ENCODE peak calls at places on chromosomes 3 and 15, in seven cellular contexts. One of them, this sample, is unnamed.

GRCh38 chr15:61489571-61489970 is 260.5 kb upstream of the RORA start:
- DNase-seq in GM12878: no peak
- DNase-seq in SK-N-SH: no peak
- DNase-seq in HepG2: no peak
- DNase-seq in H1: no peak
- DNase-seq in HCT116: no peak
- DNase-seq in K562: no peak
- DNase-seq in this sample: no peak

GRCh38 chr3:160885791-160886286 is 129.8 kb downstream of the PPM1L start:
- DNase-seq in H1: no peak
- DNase-seq in HepG2: peak
- DNase-seq in HCT116: no peak
- DNase-seq in SK-N-SH: no peak
- DNase-seq in K562: peak
- DNase-seq in GM12878: peak
- DNase-seq in this sample: no peak

GRCh38 chr3:52495777-52496602 is 852 bp downstream of the STAB1 start:
- DNase-seq in GM12878: no peak
- DNase-seq in SK-N-SH: no peak
- DNase-seq in HepG2: peak
- DNase-seq in K562: no peak
- DNase-seq in HCT116: no peak
- DNase-seq in H1: no peak
- DNase-seq in this sample: no peak

GRCh38 chr3:197503652-197504051 is 52.1 kb downstream of the BDH1 start:
- DNase-seq in HepG2: no peak
- DNase-seq in GM12878: no peak
- DNase-seq in H1: no peak
- DNase-seq in HCT116: no peak
- DNase-seq in SK-N-SH: no peak
- DNase-seq in K562: no peak
- DNase-seq in this sample: no peak

GRCh38 chr3:39186692-39187151 is 5.7 kb downstream of the XIRP1 start:
- DNase-seq in GM12878: no peak
- DNase-seq in HepG2: no peak
- DNase-seq in HCT116: no peak
- DNase-seq in K562: no peak
- DNase-seq in H1: no peak
- DNase-seq in SK-N-SH: no peak
- DNase-seq in this sample: no peak

GRCh38 chr3:102180291-102180931 is 254.4 kb upstream of the ZPLD1 start:
- DNase-seq in HCT116: no peak
- DNase-seq in H1: no peak
- DNase-seq in HepG2: no peak
- DNase-seq in SK-N-SH: peak
- DNase-seq in GM12878: no peak
- DNase-seq in K562: no peak
- DNase-seq in this sample: no peak

GRCh38 chr15:48475600-48476395 is 144.6 kb downstream of the DUT start:
- DNase-seq in GM12878: no peak
- DNase-seq in HepG2: no peak
- DNase-seq in H1: no peak
- DNase-seq in HCT116: no peak
- DNase-seq in SK-N-SH: no peak
- DNase-seq in K562: no peak
- DNase-seq in this sample: no peak

GRCh38 chr15:66670698-66671580 is 31.1 kb upstream of the SMAD6 start:
- DNase-seq in GM12878: no peak
- DNase-seq in SK-N-SH: peak
- DNase-seq in HCT116: peak
- DNase-seq in H1: peak
- DNase-seq in HepG2: peak
- DNase-seq in K562: peak
- DNase-seq in this sample: no peak

GRCh38 chr15:89399390-89400120 is 64.9 kb upstream of the POLG start:
- DNase-seq in SK-N-SH: peak
- DNase-seq in H1: no peak
- DNase-seq in GM12878: no peak
- DNase-seq in HCT116: no peak
- DNase-seq in HepG2: no peak
- DNase-seq in K562: peak
- DNase-seq in this sample: no peak

GRCh38 chr15:58378241-58379085 is 53.3 kb upstream of the LIPC start:
- DNase-seq in H1: no peak
- DNase-seq in SK-N-SH: no peak
- DNase-seq in HCT116: no peak
- DNase-seq in GM12878: no peak
- DNase-seq in HepG2: no peak
- DNase-seq in K562: no peak
- DNase-seq in this sample: no peak

GRCh38 chr3:149314807-149315578 is 18.4 kb downstream of the TM4SF18 start:
- DNase-seq in H1: no peak
- DNase-seq in GM12878: no peak
- DNase-seq in SK-N-SH: no peak
- DNase-seq in K562: no peak
- DNase-seq in HepG2: peak
- DNase-seq in HCT116: no peak
- DNase-seq in this sample: no peak

GRCh38 chr3:17632401-17633100 is 109.9 kb downstream of the TBC1D5 start:
- DNase-seq in HepG2: no peak
- DNase-seq in HCT116: peak
- DNase-seq in H1: no peak
- DNase-seq in K562: peak
- DNase-seq in GM12878: no peak
- DNase-seq in SK-N-SH: no peak
- DNase-seq in this sample: no peak

GRCh38 chr3:21989643-21990042 is 238.6 kb upstream of the ZNF385D start:
- DNase-seq in H1: no peak
- DNase-seq in GM12878: no peak
- DNase-seq in K562: no peak
- DNase-seq in HCT116: no peak
- DNase-seq in SK-N-SH: peak
- DNase-seq in HepG2: no peak
- DNase-seq in this sample: no peak

GRCh38 chr3:27252646-27253045 is 116.5 kb downstream of the NEK10 start:
- DNase-seq in H1: no peak
- DNase-seq in HCT116: no peak
- DNase-seq in SK-N-SH: no peak
- DNase-seq in HepG2: no peak
- DNase-seq in K562: no peak
- DNase-seq in GM12878: no peak
- DNase-seq in this sample: no peak

GRCh38 chr3:18739098-18739431 is 313.9 kb upstream of the SATB1 start:
- DNase-seq in HCT116: no peak
- DNase-seq in SK-N-SH: no peak
- DNase-seq in GM12878: no peak
- DNase-seq in K562: no peak
- DNase-seq in HepG2: no peak
- DNase-seq in H1: no peak
- DNase-seq in this sample: no peak

GRCh38 chr15:90037961-90038633 is 37.0 kb downstream of the ZNF710 start:
- DNase-seq in SK-N-SH: no peak
- DNase-seq in HCT116: no peak
- DNase-seq in GM12878: peak
- DNase-seq in H1: no peak
- DNase-seq in K562: peak
- DNase-seq in HepG2: peak
- DNase-seq in this sample: no peak

GRCh38 chr3:39849992-39850706 is 40.7 kb downstream of the MYRIP start:
- DNase-seq in GM12878: no peak
- DNase-seq in H1: no peak
- DNase-seq in SK-N-SH: no peak
- DNase-seq in HepG2: no peak
- DNase-seq in K562: no peak
- DNase-seq in HCT116: no peak
- DNase-seq in this sample: no peak

GRCh38 chr3:5644773-5645172 is 457.3 kb downstream of the EDEM1 start:
- DNase-seq in H1: no peak
- DNase-seq in SK-N-SH: no peak
- DNase-seq in HCT116: no peak
- DNase-seq in GM12878: no peak
- DNase-seq in K562: no peak
- DNase-seq in HepG2: no peak
- DNase-seq in this sample: no peak

GRCh38 chr3:43729707-43730399 is 39.1 kb downstream of the ABHD5 start:
- DNase-seq in GM12878: no peak
- DNase-seq in HCT116: no peak
- DNase-seq in SK-N-SH: no peak
- DNase-seq in HepG2: no peak
- DNase-seq in K562: no peak
- DNase-seq in H1: no peak
- DNase-seq in this sample: no peak

GRCh38 chr15:96365781-96366525 is 35.5 kb downstream of the NR2F2 start:
- DNase-seq in GM12878: no peak
- DNase-seq in H1: peak
- DNase-seq in HCT116: no peak
- DNase-seq in HepG2: no peak
- DNase-seq in K562: no peak
- DNase-seq in SK-N-SH: peak
- DNase-seq in this sample: no peak

GRCh38 chr15:92880796-92881569 is 19.1 kb upstream of the CHD2 start:
- DNase-seq in HCT116: no peak
- DNase-seq in K562: no peak
- DNase-seq in SK-N-SH: no peak
- DNase-seq in GM12878: no peak
- DNase-seq in HepG2: no peak
- DNase-seq in H1: no peak
- DNase-seq in this sample: no peak

GRCh38 chr3:164230385-164231094 is 847.8 kb downstream of the SI start:
- DNase-seq in K562: no peak
- DNase-seq in GM12878: no peak
- DNase-seq in HepG2: no peak
- DNase-seq in SK-N-SH: no peak
- DNase-seq in H1: no peak
- DNase-seq in HCT116: no peak
- DNase-seq in this sample: no peak

GRCh38 chr3:164155386-164155785 is 922.9 kb downstream of the SI start:
- DNase-seq in GM12878: no peak
- DNase-seq in H1: no peak
- DNase-seq in SK-N-SH: no peak
- DNase-seq in K562: no peak
- DNase-seq in HCT116: no peak
- DNase-seq in HepG2: no peak
- DNase-seq in this sample: no peak

GRCh38 chr3:143172313-143173054 is 52.9 kb downstream of the CHST2 start:
- DNase-seq in SK-N-SH: no peak
- DNase-seq in HCT116: no peak
- DNase-seq in GM12878: no peak
- DNase-seq in HepG2: no peak
- DNase-seq in K562: no peak
- DNase-seq in H1: no peak
- DNase-seq in this sample: no peak

GRCh38 chr3:143170676-143171075 is 51.1 kb downstream of the CHST2 start:
- DNase-seq in HCT116: no peak
- DNase-seq in K562: peak
- DNase-seq in H1: no peak
- DNase-seq in SK-N-SH: no peak
- DNase-seq in HepG2: no peak
- DNase-seq in GM12878: no peak
- DNase-seq in this sample: no peak

GRCh38 chr3:143171656-143172055 is 52.1 kb downstream of the CHST2 start:
- DNase-seq in GM12878: no peak
- DNase-seq in H1: no peak
- DNase-seq in HCT116: no peak
- DNase-seq in HepG2: no peak
- DNase-seq in SK-N-SH: no peak
- DNase-seq in K562: no peak
- DNase-seq in this sample: no peak

GRCh38 chr3:143170043-143170442 is 50.5 kb downstream of the CHST2 start:
- DNase-seq in H1: no peak
- DNase-seq in HepG2: no peak
- DNase-seq in HCT116: no peak
- DNase-seq in GM12878: no peak
- DNase-seq in K562: no peak
- DNase-seq in SK-N-SH: no peak
- DNase-seq in this sample: no peak

GRCh38 chr3:143171141-143171651 is 51.6 kb downstream of the CHST2 start:
- DNase-seq in HepG2: no peak
- DNase-seq in HCT116: no peak
- DNase-seq in SK-N-SH: no peak
- DNase-seq in H1: no peak
- DNase-seq in GM12878: peak
- DNase-seq in K562: no peak
- DNase-seq in this sample: no peak
- TF ChIP-seq SIN3A in HepG2: no peak
- TF ChIP-seq SIN3A in HCT116: no peak
- TF ChIP-seq SIN3A in SK-N-SH: no peak
- TF ChIP-seq SIN3A in H1: no peak
- TF ChIP-seq SIN3A in GM12878: no peak
- TF ChIP-seq SIN3A in K562: no peak
- TF ChIP-seq SIN3A in this sample: no peak

GRCh38 chr15:78179906-78180305 is 30.7 kb downstream of the IDH3A start:
- DNase-seq in K562: no peak
- DNase-seq in GM12878: no peak
- DNase-seq in H1: no peak
- DNase-seq in HCT116: no peak
- DNase-seq in HepG2: no peak
- DNase-seq in SK-N-SH: no peak
- DNase-seq in this sample: no peak
- TF ChIP-seq SIN3A in K562: no peak
- TF ChIP-seq SIN3A in GM12878: no peak
- TF ChIP-seq SIN3A in H1: no peak
- TF ChIP-seq SIN3A in HCT116: no peak
- TF ChIP-seq SIN3A in HepG2: no peak
- TF ChIP-seq SIN3A in SK-N-SH: no peak
- TF ChIP-seq SIN3A in this sample: no peak

DNA sequence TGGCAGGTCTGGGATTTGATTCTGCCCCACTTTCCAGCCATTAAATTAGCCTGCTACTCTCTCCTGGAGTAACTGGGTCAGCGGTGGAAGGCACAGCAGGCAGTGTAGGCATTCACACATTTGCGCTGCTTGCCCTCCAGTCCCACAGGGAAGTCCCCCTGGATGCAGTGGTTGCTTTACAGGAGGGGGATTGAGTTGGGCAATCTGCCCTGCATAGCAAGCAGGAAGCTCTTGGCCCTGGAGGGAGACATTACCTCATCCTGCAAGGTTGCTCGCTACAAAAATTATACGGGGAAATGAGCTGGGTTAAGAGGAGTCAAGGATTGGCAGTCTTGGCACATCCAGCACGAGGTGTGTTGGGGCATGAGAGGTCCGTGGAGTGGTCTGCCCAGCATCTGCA is 14.8 kb downstream of the MCM2 start:
- DNase-seq in H1: no peak
- DNase-seq in K562: no peak
- DNase-seq in GM12878: no peak
- DNase-seq in HCT116: no peak
- DNase-seq in HepG2: no peak
- DNase-seq in SK-N-SH: no peak
- DNase-seq in this sample: no peak
- TF ChIP-seq SIN3A in H1: no peak
- TF ChIP-seq SIN3A in K562: no peak
- TF ChIP-seq SIN3A in GM12878: no peak
- TF ChIP-seq SIN3A in HCT116: no peak
- TF ChIP-seq SIN3A in HepG2: no peak
- TF ChIP-seq SIN3A in SK-N-SH: no peak
- TF ChIP-seq SIN3A in this sample: no peak

DNA sequence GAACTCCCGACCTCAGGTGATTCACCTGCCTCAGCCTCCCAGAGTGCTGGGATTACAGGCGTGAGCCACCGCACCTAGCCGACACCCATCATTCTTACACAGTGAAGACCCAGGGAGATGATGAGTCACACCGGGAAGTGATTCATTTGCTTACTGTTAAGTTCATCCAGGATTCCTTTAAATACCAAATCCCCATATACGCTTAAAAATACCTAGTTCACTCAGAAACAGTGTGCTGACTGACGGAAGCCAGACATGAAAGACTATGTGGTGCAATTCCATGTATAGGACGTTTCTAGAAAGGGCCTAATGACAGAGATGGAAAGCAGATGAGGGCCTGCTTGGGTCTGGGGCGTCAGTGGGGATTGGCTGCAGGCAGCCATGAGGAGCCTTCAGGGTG is 75.2 kb downstream of the APBA2 start:
- DNase-seq in HCT116: peak
- DNase-seq in HepG2: no peak
- DNase-seq in SK-N-SH: no peak
- DNase-seq in H1: no peak
- DNase-seq in GM12878: no peak
- DNase-seq in K562: peak
- DNase-seq in this sample: peak
- TF ChIP-seq SIN3A in HCT116: no peak
- TF ChIP-seq SIN3A in HepG2: no peak
- TF ChIP-seq SIN3A in SK-N-SH: no peak
- TF ChIP-seq SIN3A in H1: no peak
- TF ChIP-seq SIN3A in GM12878: no peak
- TF ChIP-seq SIN3A in K562: no peak
- TF ChIP-seq SIN3A in this sample: no peak

This sample was measured in Panc1.